ENCODE peak calls at places on chromosomes 3 and 15, in four cellular contexts. P is endothelial cell of umbilical vein; A is naive thymus-derived CD4-positive, alpha-beta T cell; Y is Peyer's patch. W is an unnamed sample.

GRCh38 chr3:16300881-16301359 is 35.9 kb downstream of the OXNAD1 start:
- DNase-seq in P (no peak), A (peak), Y (no peak), W (no peak)

GRCh38 chr3:12629560-12629959 is 34.4 kb downstream of the RAF1 start:
- DNase-seq in Y (no peak), P (no peak), A (no peak), W (no peak)

GRCh38 chr3:72894941-72895552 is 7.2 kb downstream of the GXYLT2 start:
- DNase-seq in A (no peak), P (no peak), Y (no peak), W (no peak)

GRCh38 chr15:59294574-59294960 is 78.1 kb downstream of the MYO1E start:
- DNase-seq in A (no peak), P (no peak), Y (no peak), W (no peak)

GRCh38 chr3:131550562-131551188 is 47.9 kb upstream of the MRPL3 start:
- DNase-seq in P (no peak), Y (no peak), A (no peak), W (no peak)

GRCh38 chr3:141203866-141204265 is 27.8 kb upstream of the PXYLP1 start:
- DNase-seq in Y (no peak), P (no peak), A (no peak), W (no peak)

GRCh38 chr15:78210349-78210717 is 24.0 kb downstream of the ACSBG1 start:
- DNase-seq in P (no peak), Y (no peak), A (no peak), W (no peak)

GRCh38 chr3:111471851-111472250 is 70.1 kb upstream of the CD96 start:
- DNase-seq in Y (no peak), A (no peak), P (no peak), W (no peak)

GRCh38 chr3:115698851-115699535 is 75.7 kb downstream of the GAP43 start:
- DNase-seq in A (peak), P (no peak), Y (no peak), W (no peak)

GRCh38 chr3:167821248-167821805 is 85.8 kb downstream of the SERPINI1 start:
- DNase-seq in A (no peak), P (no peak), Y (no peak), W (no peak)

GRCh38 chr3:103684956-103685355 is 1250.1 kb downstream of the ZPLD1 start:
- DNase-seq in Y (no peak), P (no peak), A (no peak), W (no peak)

GRCh38 chr3:168273917-168274316 is 178.2 kb upstream of the GOLIM4 start:
- DNase-seq in A (no peak), Y (no peak), P (no peak), W (no peak)

GRCh38 chr3:9600597-9600996 is 47.0 kb upstream of the LHFPL4 start:
- DNase-seq in Y (peak), A (no peak), P (no peak), W (no peak)

GRCh38 chr3:23320586-23321570 is 117.8 kb downstream of the UBE2E2 start:
- DNase-seq in P (no peak), Y (no peak), A (no peak), W (no peak)

GRCh38 chr15:73620078-73620477 is 13.1 kb downstream of the NPTN start:
- DNase-seq in P (no peak), A (no peak), Y (no peak), W (no peak)

GRCh38 chr3:107543666-107544065 is 20.9 kb downstream of the BBX start:
- DNase-seq in Y (no peak), A (no peak), P (peak), W (no peak)

GRCh38 chr3:187767266-187768032 is 22.2 kb upstream of the BCL6 start:
- DNase-seq in P (no peak), A (no peak), Y (no peak), W (no peak)

GRCh38 chr3:144865886-144866285 is 894.3 kb downstream of the DIPK2A start:
- DNase-seq in A (no peak), Y (no peak), P (peak), W (no peak)

GRCh38 chr3:187951452-187952190 is 202.3 kb upstream of the LPP start:
- DNase-seq in Y (no peak), P (no peak), A (no peak), W (no peak)

GRCh38 chr15:24966364-24967103 is 11.7 kb downstream of the SNRPN start:
- DNase-seq in A (no peak), P (no peak), Y (no peak), W (no peak)

GRCh38 chr3:119382134-119382533 is 81.3 kb downstream of the TMEM39A start:
- DNase-seq in A (no peak), P (no peak), Y (no peak), W (no peak)

GRCh38 chr3:19274576-19274975 is 126.3 kb downstream of the KCNH8 start:
- DNase-seq in A (no peak), P (no peak), Y (no peak), W (no peak)

DNA sequence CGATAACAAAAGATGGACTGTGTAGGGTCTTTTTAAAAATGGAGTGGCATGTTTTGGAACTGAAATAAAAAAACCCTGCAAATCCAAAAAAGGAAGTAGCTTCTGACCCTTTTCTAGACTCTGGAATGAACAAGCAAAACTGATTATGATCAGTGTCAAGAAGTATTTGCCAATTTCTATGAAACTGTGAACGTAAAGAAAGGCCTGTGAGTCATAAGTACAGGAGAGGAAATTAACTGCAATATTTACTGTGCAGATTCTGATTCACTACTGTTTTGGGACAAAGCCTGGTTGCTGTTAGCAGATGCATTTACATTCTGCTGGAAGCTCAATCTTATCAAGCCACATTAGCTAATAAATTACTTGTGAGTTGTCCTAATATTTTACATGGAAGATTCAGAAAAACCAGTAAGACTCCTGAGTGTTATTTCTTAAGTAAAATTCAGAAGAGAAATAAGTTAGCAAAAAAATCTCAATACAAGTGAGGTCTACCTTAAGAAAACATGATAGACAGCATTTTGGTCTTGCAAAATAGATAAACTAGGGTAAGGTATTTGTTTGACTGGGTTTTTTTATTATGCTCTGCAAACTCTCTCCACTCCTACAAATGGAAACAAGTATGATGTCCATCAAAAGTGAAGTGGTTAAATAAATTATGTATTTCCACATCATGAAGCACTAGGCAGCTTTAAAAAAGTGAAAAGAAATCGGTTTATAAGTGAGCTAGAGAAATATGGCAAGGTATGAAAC is 90.2 kb upstream of the LMOD3 start:
- DNase-seq in A (no peak), Y (no peak), P (peak), W (peak)
- H3K27ac ChIP-seq in A (no peak), Y (no peak), P (peak), W (no peak)

GRCh38 chr3:182045721-182046120 is 334.0 kb downstream of the SOX2 start:
- DNase-seq in P (no peak), Y (no peak), A (no peak), W (no peak)
- H3K27ac ChIP-seq in P (no peak), Y (no peak), A (no peak), W (no peak)

DNA sequence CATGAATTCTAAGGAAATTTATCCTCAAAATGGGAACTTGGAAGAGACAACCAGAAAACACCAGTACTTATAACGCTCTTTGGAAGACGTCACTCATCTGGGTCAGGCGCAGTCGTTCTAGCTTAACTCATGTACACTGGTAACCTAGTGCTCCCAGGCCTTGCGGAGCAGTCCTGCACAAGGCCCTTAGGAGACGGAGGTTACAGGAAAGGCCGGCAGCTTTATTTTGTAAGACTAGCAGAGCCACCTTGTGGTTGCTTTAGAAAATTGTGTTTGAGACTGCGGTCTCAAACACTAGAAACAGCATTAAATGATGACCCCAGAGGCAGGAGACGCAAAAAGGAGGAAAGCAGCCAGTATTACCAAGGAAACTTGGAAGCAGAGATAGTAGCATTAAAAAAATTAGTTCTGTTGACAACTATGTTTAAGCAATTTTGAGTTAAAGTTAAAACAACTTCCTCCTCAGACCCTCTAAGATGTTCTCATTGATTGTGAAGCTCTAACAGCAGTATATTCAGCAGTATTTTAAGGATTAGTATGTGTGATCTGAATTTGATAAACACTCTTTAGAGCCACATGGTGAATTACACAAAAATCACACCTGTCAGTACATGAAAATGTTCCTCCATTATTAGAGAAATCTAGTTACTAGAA is 141.9 kb upstream of the C2CD4B start:
- DNase-seq in P (peak), A (no peak), Y (no peak), W (peak)
- H3K27ac ChIP-seq in P (no peak), A (no peak), Y (no peak), W (no peak)

GRCh38 chr3:185767324-185767688 is 57.5 kb downstream of the IGF2BP2 start:
- DNase-seq in A (no peak), Y (no peak), P (no peak), W (no peak)

GRCh38 chr3:185764168-185764988 is 60.5 kb downstream of the IGF2BP2 start:
- DNase-seq in P (peak), A (no peak), Y (no peak), W (no peak)

GRCh38 chr3:185763347-185764010 is 61.4 kb downstream of the IGF2BP2 start:
- DNase-seq in Y (no peak), P (peak), A (no peak), W (no peak)

GRCh38 chr3:185770071-185770470 is 54.8 kb downstream of the IGF2BP2 start:
- DNase-seq in Y (no peak), A (no peak), P (no peak), W (no peak)

GRCh38 chr3:185766645-185767323 is 58.1 kb downstream of the IGF2BP2 start:
- DNase-seq in P (no peak), A (no peak), Y (no peak), W (no peak)
- H3K27ac ChIP-seq in P (peak), A (no peak), Y (peak), W (no peak)

DNA sequence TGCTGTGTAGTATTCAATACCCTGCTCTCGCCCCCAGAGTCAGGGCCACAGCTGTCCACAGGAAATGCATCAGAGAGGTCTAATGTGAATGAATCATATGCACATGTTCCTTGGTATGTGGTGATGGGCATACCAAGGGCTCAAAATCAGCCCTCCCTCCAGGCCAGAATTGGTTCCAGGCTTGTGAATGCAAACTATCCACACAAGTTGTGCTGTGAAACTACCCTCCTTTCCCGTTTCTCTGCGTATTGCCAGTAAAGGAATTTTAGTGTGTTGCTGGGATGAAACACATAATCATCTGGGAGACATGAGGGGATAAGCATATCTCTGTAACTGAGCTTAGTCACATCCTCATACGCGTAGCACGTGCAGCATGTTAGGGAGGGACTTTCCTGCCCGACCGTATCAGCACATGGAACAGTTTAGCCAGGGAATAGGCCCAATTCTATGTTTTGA is 9.2 kb upstream of the MME start:
- DNase-seq in P (peak), A (no peak), Y (no peak), W (peak)
- H3K27ac ChIP-seq in P (peak), A (no peak), Y (no peak), W (no peak)

W was measured in Panc1.